ENCODE peak calls at places on chromosomes 1 and 21, in five cellular contexts. J, R, F, X and C are unnamed samples.

GRCh38 chr1:47229031-47229831 is 2.8 kb downstream of the TAL1 start:
- DNase-seq in J (no peak), R (no peak), F (no peak), X (no peak), C (no peak)

GRCh38 chr1:147201276-147201675 is 23.9 kb downstream of the FMO5 start:
- DNase-seq in J (no peak), R (no peak), F (no peak), X (no peak), C (peak)

GRCh38 chr1:42940851-42941639 is 17.6 kb downstream of the SLC2A1 start:
- DNase-seq in J (peak), R (no peak), F (peak), X (no peak), C (peak)

GRCh38 chr1:64484651-64485050 is 14.7 kb downstream of the CACHD1 start:
- DNase-seq in J (no peak), R (no peak), F (peak), X (peak), C (no peak)

GRCh38 chr21:35932232-35932911 is 128.0 kb downstream of the SETD4 start:
- DNase-seq in J (peak), R (peak), F (peak), X (peak), C (peak)

GRCh38 chr1:64745181-64745985 is 508 bp downstream of the RAVER2 start:
- DNase-seq in J (peak), R (peak), F (peak), X (peak), C (peak)

GRCh38 chr21:31892686-31893085 is 19.9 kb downstream of the HUNK start:
- DNase-seq in J (no peak), R (no peak), F (no peak), X (no peak), C (no peak)

GRCh38 chr1:41017141-41018024 is 4.1 kb downstream of the SLFNL1 start:
- DNase-seq in J (no peak), R (no peak), F (no peak), X (no peak), C (no peak)